ENCODE peak calls at places on chromosomes 7 and 10, in eight cellular contexts. G is K562, R is Panc1, O is HCT116, K is HepG2, V is upper lobe of left lung, Y is GM12878, F is GM23338. L is an unnamed sample.

GRCh38 chr10:95601116-95601719 is 40.0 kb upstream of the SORBS1 start:
- ATAC-seq in G (peak), R (peak), O (peak), K (peak), V (peak), Y (peak), F (peak), L (peak)

GRCh38 chr7:128879461-128879938 is 16.8 kb downstream of the ATP6V1F start:
- ATAC-seq in G (peak), R (peak), O (no peak), K (peak), V (no peak), Y (no peak), F (peak), L (no peak)

GRCh38 chr7:86942995-86943394 is 116.5 kb downstream of the ELAPOR2 start:
- ATAC-seq in G (peak), R (no peak), O (no peak), K (no peak), V (no peak), Y (no peak), F (no peak), L (no peak)

GRCh38 chr7:131183611-131184119 is 144.0 kb upstream of the MKLN1 start:
- ATAC-seq in G (no peak), R (no peak), O (no peak), K (no peak), V (no peak), Y (peak), F (no peak), L (no peak)

GRCh38 chr7:150461520-150461919 is 11.1 kb downstream of the GIMAP8 start:
- ATAC-seq in G (no peak), R (no peak), O (no peak), K (no peak), V (no peak), Y (no peak), F (no peak), L (no peak)

GRCh38 chr10:34813626-34814227 is 1.4 kb downstream of the PARD3 start:
- ATAC-seq in G (no peak), R (peak), O (peak), K (peak), V (peak), Y (no peak), F (peak), L (no peak)

GRCh38 chr10:88386204-88386877 is 196.8 kb downstream of the RNLS start:
- ATAC-seq in G (no peak), R (no peak), O (no peak), K (peak), V (peak), Y (peak), F (no peak), L (no peak)

GRCh38 chr10:21764790-21765189 is 230.8 kb downstream of the MLLT10 start:
- ATAC-seq in G (no peak), R (no peak), O (no peak), K (no peak), V (no peak), Y (no peak), F (no peak), L (no peak)

GRCh38 chr7:44076101-44076895 is 6.0 kb downstream of the POLM start:
- ATAC-seq in G (no peak), R (no peak), O (no peak), K (no peak), V (no peak), Y (no peak), F (no peak), L (no peak)

GRCh38 chr7:65962033-65962432 is 20.0 kb downstream of the GUSB start:
- ATAC-seq in G (no peak), R (no peak), O (no peak), K (peak), V (no peak), Y (no peak), F (no peak), L (no peak)

GRCh38 chr7:149690688-149691446 is 82.5 kb downstream of the ZNF467 start:
- ATAC-seq in G (peak), R (peak), O (peak), K (peak), V (peak), Y (no peak), F (peak), L (peak)

GRCh38 chr10:47196691-47197090 is 103.3 kb upstream of the GDF10 start:
- ATAC-seq in G (no peak), R (no peak), O (no peak), K (no peak), V (no peak), Y (no peak), F (no peak), L (no peak)

DNA sequence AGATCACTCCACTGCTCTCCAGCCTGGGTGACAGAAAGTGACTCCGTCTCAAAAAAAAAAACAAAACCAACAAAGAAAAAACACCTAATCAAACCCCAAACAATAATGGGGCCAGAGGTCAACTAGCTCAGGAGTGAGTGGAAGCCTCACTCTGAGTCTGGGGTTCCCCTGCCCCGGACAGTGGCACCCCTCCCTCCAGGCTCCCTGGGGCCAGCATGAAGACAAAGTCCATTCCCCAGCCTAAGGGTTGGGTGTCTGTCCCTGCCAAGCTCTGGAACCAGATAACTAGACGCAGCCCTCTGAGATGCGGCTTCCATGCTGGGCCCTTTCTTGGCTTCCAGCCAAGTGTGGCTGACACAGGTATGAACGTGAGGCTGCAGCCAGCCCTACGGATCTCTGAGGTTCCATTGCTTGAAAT is 1.7 kb upstream of the FUOM start:
- ATAC-seq in G (peak), R (no peak), O (no peak), K (peak), V (no peak), Y (no peak), F (no peak), L (no peak)
- TF ChIP-seq POLR2AphosphoS5 in G (no peak), R (no peak), O (no peak), K (no peak), V (no peak), Y (no peak), F (no peak), L (no peak)

GRCh38 chr10:86509145-86509544 is 12.4 kb downstream of the WAPL start:
- ATAC-seq in G (no peak), R (no peak), O (no peak), K (no peak), V (no peak), Y (no peak), F (no peak), L (no peak)
- TF ChIP-seq POLR2AphosphoS5 in G (no peak), R (no peak), O (no peak), K (no peak), V (no peak), Y (no peak), F (no peak), L (no peak)

GRCh38 chr10:11178606-11179221 is 161.0 kb downstream of the CELF2 start:
- ATAC-seq in G (peak), R (no peak), O (no peak), K (no peak), V (peak), Y (peak), F (no peak), L (peak)
- TF ChIP-seq POLR2AphosphoS5 in G (peak), R (no peak), O (no peak), K (no peak), V (peak), Y (peak), F (no peak), L (no peak)

DNA sequence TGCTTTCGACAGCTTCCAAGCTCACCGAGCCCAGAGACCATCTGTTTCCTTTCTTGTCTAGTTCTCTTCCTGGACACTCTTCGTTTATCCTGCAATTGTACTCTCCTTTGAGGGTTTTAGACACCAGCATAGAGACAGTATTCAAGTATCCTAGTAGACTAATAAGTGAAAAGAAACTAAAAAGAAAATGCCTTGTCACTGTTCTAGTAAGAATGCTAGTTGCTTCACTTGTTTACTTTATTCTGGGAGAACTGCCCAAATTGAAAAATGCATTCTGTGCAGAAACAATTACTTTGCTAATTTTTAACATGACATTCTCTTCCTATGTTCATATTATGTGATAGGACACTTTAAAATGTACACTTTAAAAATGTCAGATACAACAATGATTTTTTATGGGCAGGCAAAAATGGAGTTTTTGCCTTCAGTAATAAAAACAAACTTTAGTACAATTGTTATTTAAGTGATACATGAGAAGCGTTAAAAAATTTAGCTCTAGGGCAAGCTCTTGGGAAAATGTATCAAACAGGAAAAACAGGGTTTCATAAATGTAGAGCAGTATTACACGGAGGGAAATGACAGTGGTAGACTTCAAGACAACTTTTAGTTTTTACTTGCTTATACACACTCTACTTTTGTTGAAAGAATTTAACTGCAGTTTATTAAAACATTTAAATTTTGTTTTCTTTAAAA is 1.3 kb downstream of the FHIP2A start:
- ATAC-seq in G (peak), R (no peak), O (no peak), K (no peak), V (peak), Y (no peak), F (no peak), L (peak)
- TF ChIP-seq POLR2AphosphoS5 in G (no peak), R (no peak), O (no peak), K (no peak), V (no peak), Y (no peak), F (no peak), L (peak)